ENCODE peak calls at places on chromosomes 11 and 22, in five cellular contexts. G is iPS DF 6.9, E is astrocyte, D is H9, H is cardiac muscle cell. C is an unnamed sample.

GRCh38 chr11:34124885-34125668 is 19.6 kb downstream of the NAT10 start:
- DNase-seq in G (no peak), E (no peak), D (no peak), H (no peak), C (no peak)

GRCh38 chr11:37504066-37504611 is 906.1 kb upstream of the RAG2 start:
- DNase-seq in G (no peak), E (peak; percentile 98), D (no peak), H (no peak), C (no peak)

GRCh38 chr11:94449029-94449428 is 44.6 kb downstream of the MRE11 start:
- DNase-seq in G (no peak), E (no peak), D (no peak), H (peak; percentile 2), C (no peak)

GRCh38 chr22:50674127-50674493 is 1.5 kb downstream of the SHANK3 start:
- DNase-seq in G (no peak), E (no peak), D (no peak), H (peak; percentile 45), C (no peak)

GRCh38 chr22:45903355-45904149 is 73.4 kb downstream of the WNT7B start:
- DNase-seq in G (no peak), E (peak; percentile 75), D (no peak), H (no peak), C (no peak)

GRCh38 chr11:126334665-126335462 is 20.6 kb upstream of the ST3GAL4 start:
- DNase-seq in G (no peak), E (peak; percentile 65), D (no peak), H (no peak), C (no peak)

GRCh38 chr22:38755155-38755910 is 465 bp downstream of the SUN2 start:
- DNase-seq in G (no peak), E (peak; percentile 32), D (peak; percentile 64), H (peak; percentile 66), C (peak; percentile 55)

GRCh38 chr11:45025716-45026492 is 75.2 kb upstream of the TP53I11 start:
- DNase-seq in G (no peak), E (peak; percentile 74), D (peak; percentile 26), H (no peak), C (peak; percentile 7)

GRCh38 chr11:117856892-117857291 is 19.6 kb downstream of the FXYD6 start:
- DNase-seq in G (no peak), E (no peak), D (peak; percentile 7), H (no peak), C (no peak)

GRCh38 chr11:83864412-83865057 is 578.4 kb upstream of the CCDC90B start:
- DNase-seq in G (no peak), E (no peak), D (no peak), H (no peak), C (no peak)

GRCh38 chr22:44642096-44642644 is 59.8 kb upstream of the PRR5 start:
- DNase-seq in G (no peak), E (no peak), D (no peak), H (no peak), C (no peak)

GRCh38 chr11:72762641-72763304 is 10.6 kb upstream of the ARAP1 start:
- DNase-seq in G (no peak), E (no peak), D (no peak), H (no peak), C (no peak)

GRCh38 chr22:43883012-43883661 is 8.7 kb downstream of the PNPLA5 start:
- DNase-seq in G (peak; percentile 68), E (peak; percentile 63), D (peak; percentile 88), H (peak; percentile 90), C (peak; percentile 39)

GRCh38 chr11:85960678-85961077 is 105.5 kb downstream of the CCDC83 start:
- DNase-seq in G (no peak), E (no peak), D (no peak), H (no peak), C (no peak)

GRCh38 chr11:83162377-83162776 is 5.4 kb downstream of the PCF11 start:
- DNase-seq in G (no peak), E (no peak), D (no peak), H (no peak), C (peak; percentile 36)

GRCh38 chr11:114416441-114416928 is 16.0 kb downstream of the RBM7 start:
- DNase-seq in G (no peak), E (peak; percentile 73), D (no peak), H (no peak), C (no peak)

GRCh38 chr11:116042125-116042524 is 537.9 kb upstream of the CADM1 start:
- DNase-seq in G (no peak), E (no peak), D (no peak), H (no peak), C (no peak)

GRCh38 chr11:2884424-2884815 is 1.2 kb downstream of the CDKN1C start:
- DNase-seq in G (no peak), E (no peak), D (no peak), H (peak; percentile 68), C (no peak)

GRCh38 chr11:92131289-92131890 is 93.2 kb upstream of the FAT3 start:
- DNase-seq in G (no peak), E (peak; percentile 78), D (no peak), H (no peak), C (no peak)

GRCh38 chr11:67642148-67642475 is 2.5 kb upstream of the TBX10 start:
- DNase-seq in G (no peak), E (no peak), D (no peak), H (no peak), C (no peak)

GRCh38 chr11:67640758-67641113 is 1.2 kb upstream of the TBX10 start:
- DNase-seq in G (no peak), E (no peak), D (no peak), H (no peak), C (no peak)

GRCh38 chr11:67642490-67643120 is 3.0 kb upstream of the TBX10 start:
- DNase-seq in G (no peak), E (no peak), D (no peak), H (no peak), C (no peak)

GRCh38 chr11:67640021-67640757 is 626 bp upstream of the TBX10 start:
- DNase-seq in G (no peak), E (no peak), D (peak; percentile 84), H (peak; percentile 77), C (no peak)

DNA sequence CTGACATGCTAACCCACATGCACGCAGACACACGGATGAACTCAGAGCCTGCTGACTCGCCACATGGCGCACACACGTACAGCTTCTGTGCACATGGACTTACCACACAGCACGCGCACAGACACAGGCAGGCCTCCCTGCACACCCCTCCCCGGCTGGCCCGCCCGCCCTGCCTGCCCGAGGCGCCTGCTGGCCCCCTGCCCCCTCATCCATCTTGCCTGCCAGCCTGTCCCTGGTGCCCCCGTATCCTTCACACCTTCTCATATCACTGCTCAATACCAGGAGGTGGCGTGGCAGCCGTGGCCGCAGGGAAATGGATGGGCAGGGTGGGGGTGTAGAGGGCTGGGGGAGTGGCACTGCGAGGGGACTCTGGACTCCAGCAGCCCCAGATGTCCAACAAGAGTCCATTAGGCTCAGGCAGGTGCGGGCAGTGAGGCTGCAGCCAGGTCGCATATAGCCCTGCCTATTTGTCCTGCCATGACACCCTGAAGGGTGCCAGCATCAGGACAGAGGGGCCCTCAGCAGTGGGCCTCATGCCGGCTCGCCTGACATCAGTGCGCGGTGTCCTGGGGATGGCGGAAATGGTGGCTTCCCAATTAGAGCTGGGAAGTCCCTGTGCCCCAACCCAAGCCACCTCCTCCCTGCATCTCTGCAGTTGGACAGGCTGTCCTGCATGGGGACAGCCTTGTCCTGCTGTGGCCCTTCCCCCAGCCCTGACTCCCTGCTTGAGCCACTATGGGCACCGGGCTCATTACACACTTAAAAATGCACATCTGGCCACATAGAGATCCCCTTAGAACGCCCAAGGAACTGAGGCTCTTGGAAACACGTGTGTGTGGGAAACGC is 2.0 kb upstream of the TBX10 start:
- DNase-seq in G (no peak), E (no peak), D (no peak), H (no peak), C (no peak)
- H3K27me3 ChIP-seq in G (peaks cover 3% of the 10 kb centered on the region), E (peaks cover 2% of the 10 kb centered on the region), D (peaks cover 7% of the 10 kb centered on the region), H (no peaks in the 10 kb centered on the region), C (no peaks in the 10 kb centered on the region)

DNA sequence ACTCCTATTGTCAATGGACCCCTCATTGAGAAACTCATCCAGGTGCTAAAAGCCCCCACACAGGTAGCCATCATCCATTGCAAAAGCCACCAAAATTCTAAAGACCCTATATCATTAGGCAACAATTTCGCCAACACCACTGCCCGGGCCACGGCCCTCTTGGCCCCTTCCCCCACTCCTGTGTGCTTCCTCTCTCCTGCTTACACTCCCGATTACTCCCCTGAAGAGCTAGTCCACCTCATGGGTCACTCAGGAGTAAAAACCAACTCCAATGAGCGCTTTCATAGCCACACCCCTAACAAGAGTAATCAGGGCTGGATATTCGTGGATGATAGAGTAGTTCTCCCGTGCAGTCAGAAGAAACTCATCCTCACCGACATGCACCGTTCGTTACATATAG is 8.9 kb upstream of the OR56A3 start:
- DNase-seq in G (no peak), E (no peak), D (no peak), H (no peak), C (no peak)
- H3K9me3 ChIP-seq in G (no peaks in the 10 kb centered on the region), E (peaks cover 8% of the 10 kb centered on the region), D (no peaks in the 10 kb centered on the region), H (no peaks in the 10 kb centered on the region), C (no peaks in the 10 kb centered on the region)

GRCh38 chr11:726278-726915 is 20.4 kb downstream of the EPS8L2 start:
- DNase-seq in G (no peak), E (peak; percentile 53), D (peak; percentile 66), H (peak; percentile 62), C (peak; percentile 55)

GRCh38 chr11:725624-726202 is 19.7 kb downstream of the EPS8L2 start:
- DNase-seq in G (no peak), E (no peak), D (peak; percentile 67), H (no peak), C (no peak)

GRCh38 chr11:723120-723883 is 17.3 kb downstream of the EPS8L2 start:
- DNase-seq in G (no peak), E (no peak), D (peak; percentile 38), H (peak; percentile 54), C (peak; percentile 61)

GRCh38 chr11:724063-724732 is 18.2 kb downstream of the EPS8L2 start:
- DNase-seq in G (no peak), E (no peak), D (peak; percentile 39), H (no peak), C (no peak)

GRCh38 chr11:724733-725386 is 18.8 kb downstream of the EPS8L2 start:
- DNase-seq in G (no peak), E (no peak), D (no peak), H (no peak), C (no peak)
- H3K4me1 ChIP-seq in G (peaks cover 6% of the 10 kb centered on the region), E (peaks cover 26% of the 10 kb centered on the region), D (no peaks in the 10 kb centered on the region), H (no peaks in the 10 kb centered on the region), C (peaks cover 43% of the 10 kb centered on the region)

GRCh38 chr11:43548921-43549320 is 131.6 kb upstream of the HSD17B12 start:
- DNase-seq in G (no peak), E (no peak), D (no peak), H (no peak), C (no peak)

GRCh38 chr11:43550714-43551113 is 129.8 kb upstream of the HSD17B12 start:
- DNase-seq in G (no peak), E (no peak), D (no peak), H (no peak), C (no peak)

GRCh38 chr11:43547900-43548381 is 132.6 kb upstream of the HSD17B12 start:
- DNase-seq in G (no peak), E (no peak), D (peak; percentile 52), H (peak; percentile 19), C (peak; percentile 9)

GRCh38 chr11:43547411-43547718 is 133.2 kb upstream of the HSD17B12 start:
- DNase-seq in G (no peak), E (no peak), D (no peak), H (no peak), C (no peak)

GRCh38 chr11:43549624-43550023 is 130.9 kb upstream of the HSD17B12 start:
- DNase-seq in G (no peak), E (no peak), D (no peak), H (no peak), C (no peak)
- H3K27me3 ChIP-seq in G (peaks cover 8% of the 10 kb centered on the region), E (peaks cover 21% of the 10 kb centered on the region), D (peaks cover 13% of the 10 kb centered on the region), H (peaks cover 11% of the 10 kb centered on the region), C (peaks cover under 1% of the 10 kb centered on the region)